ENCODE peak calls at places on chromosomes 1 and 21, in seven cellular contexts. L is Panc1, Y is tibial artery, N is heart left ventricle, E is PC-3, T is dorsolateral prefrontal cortex, Q is sigmoid colon. A is an unnamed sample.

GRCh38 chr1:209618756-209619420 is 33.3 kb downstream of the LAMB3 start:
- DNase-seq in L (no peak), Y (no peak), N (peak; percentile 61), E (no peak), T (peak; percentile 94), Q (no peak), A (no peak)

GRCh38 chr1:3539707-3540425 is 71.4 kb downstream of the MEGF6 start:
- DNase-seq in L (no peak), Y (no peak), N (peak; percentile 56), E (no peak), T (no peak), Q (no peak), A (no peak)

GRCh38 chr1:93662481-93663190 is 19.0 kb downstream of the BCAR3 start:
- DNase-seq in L (no peak), Y (no peak), N (no peak), E (no peak), T (no peak), Q (no peak), A (no peak)

GRCh38 chr1:42552636-42553035 is 89.5 kb downstream of the CCDC30 start:
- DNase-seq in L (no peak), Y (no peak), N (no peak), E (no peak), T (no peak), Q (no peak), A (no peak)

GRCh38 chr1:206911064-206911663 is 10.6 kb downstream of the FCMR start:
- DNase-seq in L (peak; percentile 45), Y (peak; percentile 15), N (no peak), E (peak; percentile 93), T (no peak), Q (no peak), A (no peak)

GRCh38 chr1:151289080-151289935 is 7.2 kb downstream of the ZNF687 start:
- DNase-seq in L (no peak), Y (no peak), N (no peak), E (no peak), T (no peak), Q (no peak), A (no peak)

GRCh38 chr1:90339822-90340221 is 344.9 kb downstream of the ZNF326 start:
- DNase-seq in L (no peak), Y (no peak), N (no peak), E (no peak), T (no peak), Q (no peak), A (no peak)

GRCh38 chr1:150106331-150106730 is 38.8 kb downstream of the VPS45 start:
- DNase-seq in L (no peak), Y (no peak), N (no peak), E (no peak), T (no peak), Q (no peak), A (no peak)

GRCh38 chr21:38167345-38167744 is 89.4 kb upstream of the KCNJ15 start:
- DNase-seq in L (no peak), Y (no peak), N (no peak), E (no peak), T (no peak), Q (no peak), A (no peak)

GRCh38 chr1:119623651-119624050 is 24.4 kb downstream of the ZNF697 start:
- DNase-seq in L (no peak), Y (no peak), N (no peak), E (no peak), T (peak; percentile 56), Q (no peak), A (no peak)

GRCh38 chr1:202283991-202284390 is 57.7 kb downstream of the UBE2T start:
- DNase-seq in L (no peak), Y (no peak), N (no peak), E (peak; percentile 85), T (no peak), Q (no peak), A (peak; percentile 30)

GRCh38 chr1:16092923-16093511 is 19.6 kb upstream of the FAM131C start:
- DNase-seq in L (no peak), Y (no peak), N (no peak), E (no peak), T (no peak), Q (no peak), A (no peak)

GRCh38 chr1:183319051-183319450 is 99.1 kb downstream of the NMNAT2 start:
- DNase-seq in L (no peak), Y (no peak), N (no peak), E (peak; percentile 30), T (no peak), Q (no peak), A (no peak)

GRCh38 chr1:46580140-46580903 is 23.7 kb downstream of the MKNK1 start:
- DNase-seq in L (no peak), Y (no peak), N (no peak), E (no peak), T (no peak), Q (no peak), A (no peak)

GRCh38 chr1:196393742-196394141 is 214.5 kb downstream of the KCNT2 start:
- DNase-seq in L (no peak), Y (peak; percentile 63), N (no peak), E (peak; percentile 60), T (no peak), Q (peak; percentile 66), A (no peak)

GRCh38 chr1:24900486-24900849 is 29.6 kb downstream of the RUNX3 start:
- DNase-seq in L (no peak), Y (peak; percentile 40), N (peak; percentile 5), E (no peak), T (no peak), Q (no peak), A (no peak)

GRCh38 chr1:202207292-202207691 is 13.7 kb downstream of the LGR6 start:
- DNase-seq in L (no peak), Y (peak; percentile 85), N (no peak), E (peak; percentile 59), T (no peak), Q (no peak), A (peak; percentile 5)

GRCh38 chr1:31771891-31772668 is 7.9 kb upstream of the ADGRB2 start:
- DNase-seq in L (no peak), Y (no peak), N (no peak), E (peak; percentile 31), T (no peak), Q (no peak), A (no peak)
- H3K27me3 ChIP-seq in L (peaks cover 2% of the 10 kb centered on the region), Y (peaks cover 67% of the 10 kb centered on the region), N (peaks cover 15% of the 10 kb centered on the region), E (no peaks in the 10 kb centered on the region), T (no peaks in the 10 kb centered on the region), Q (peaks cover 47% of the 10 kb centered on the region), A (peaks cover 25% of the 10 kb centered on the region)

GRCh38 chr1:65717815-65718454 is 74.8 kb upstream of the PDE4B start:
- DNase-seq in L (no peak), Y (no peak), N (no peak), E (peak; percentile 60), T (no peak), Q (no peak), A (peak; percentile 12)
- TF ChIP-seq CTCF in L (no peak), Y (no peak), N (no peak), E (peak; percentile 50), T (no peak), Q (no peak), A (peak; percentile 35)

GRCh38 chr1:51410568-51411460 is 80.5 kb upstream of the TTC39A start:
- DNase-seq in L (no peak), Y (no peak), N (no peak), E (no peak), T (no peak), Q (no peak), A (no peak)
- H3K4me3 ChIP-seq in L (no peak overlapping the region), Y (no peak overlapping the region), N (no peak overlapping the region), E (no peak overlapping the region), T (no peak overlapping the region), Q (no peak overlapping the region), A (no peak overlapping the region)

DNA sequence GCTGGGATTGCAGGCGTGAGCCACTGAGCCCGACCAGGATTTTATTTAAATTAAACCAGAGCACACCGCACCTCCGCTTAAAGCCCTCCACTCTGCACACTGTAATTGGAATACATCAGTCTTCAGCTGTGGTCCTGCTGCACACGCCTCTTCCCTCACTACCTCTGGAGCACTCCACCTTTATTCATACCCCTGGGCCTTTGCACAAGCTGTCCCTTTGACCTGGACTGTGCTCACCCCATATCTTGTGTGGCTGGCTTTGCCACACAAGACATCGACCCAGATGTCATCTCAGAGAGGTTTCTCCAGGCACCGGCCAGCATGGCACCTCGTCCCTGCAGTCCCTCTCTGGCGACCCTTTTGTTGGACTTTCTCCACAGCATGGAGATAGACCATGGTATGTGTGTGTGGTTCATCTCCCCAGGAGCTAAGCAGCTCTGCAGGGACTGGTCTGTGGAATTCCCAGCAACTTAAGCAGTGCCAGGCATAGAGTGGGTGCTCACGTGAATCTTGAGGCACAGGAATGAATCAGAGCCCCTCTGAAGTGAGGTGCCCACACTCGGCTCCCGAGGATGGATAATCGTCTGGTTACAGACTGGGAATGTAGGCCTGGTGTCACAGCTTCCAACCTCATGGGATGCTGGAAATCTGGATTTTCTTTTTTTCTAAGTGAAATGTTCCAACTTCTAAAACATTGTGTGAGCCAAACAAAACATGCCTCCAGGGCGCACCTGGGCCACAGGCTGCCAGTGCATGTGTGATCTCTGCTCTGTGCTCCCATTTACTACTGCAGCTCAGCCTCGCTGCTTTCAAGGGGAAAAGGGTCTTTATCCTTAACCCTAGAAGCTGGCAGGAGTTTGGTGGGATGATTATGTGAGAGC is 61.9 kb downstream of the EVA1C start:
- DNase-seq in L (no peak), Y (peak; percentile 25), N (no peak), E (peak; percentile 6), T (no peak), Q (no peak), A (no peak)
- H3K27me3 ChIP-seq in L (no peaks in the 10 kb centered on the region), Y (no peaks in the 10 kb centered on the region), N (no peaks in the 10 kb centered on the region), E (no peaks in the 10 kb centered on the region), T (no peaks in the 10 kb centered on the region), Q (no peaks in the 10 kb centered on the region), A (no peaks in the 10 kb centered on the region)

GRCh38 chr1:50419192-50419906 is 3.9 kb downstream of the DMRTA2 start:
- DNase-seq in L (no peak), Y (no peak), N (no peak), E (no peak), T (no peak), Q (no peak), A (no peak)
- TF ChIP-seq CTCF in L (no peak), Y (no peak), N (no peak), E (no peak), T (no peak), Q (no peak), A (no peak)

DNA sequence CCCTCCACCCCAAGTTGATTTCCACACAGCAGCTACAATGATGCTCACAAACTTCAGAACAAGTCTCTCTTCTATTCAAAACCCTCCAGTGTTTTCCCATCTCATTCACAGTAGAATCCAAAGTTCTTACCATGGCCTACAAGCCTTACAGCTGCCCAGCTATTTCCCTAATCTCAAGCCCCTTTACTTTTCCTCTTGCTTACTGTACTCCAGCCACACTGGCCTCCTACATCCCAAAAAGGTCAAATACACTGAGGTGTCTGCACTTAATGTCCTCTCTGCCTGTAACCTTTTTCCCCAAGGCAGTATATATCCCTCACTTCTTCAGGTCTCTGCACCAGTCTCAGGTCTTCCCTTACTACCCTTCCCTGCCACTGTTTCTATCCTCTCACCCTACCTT is 2.6 kb downstream of the RAP1A start:
- DNase-seq in L (no peak), Y (no peak), N (no peak), E (no peak), T (no peak), Q (no peak), A (no peak)
- H3K4me3 ChIP-seq in L (no peak overlapping the region), Y (peak overlapping the region; percentile 90), N (no peak overlapping the region), E (no peak overlapping the region), T (peak overlapping the region; percentile 1), Q (peak overlapping the region; percentile 97), A (no peak overlapping the region)